ENCODE peak calls at places on chromosomes 7 and 10, in four cellular contexts. F is GM12891, H is HepG2, M is H1. Z is an unnamed sample.

GRCh38 chr10:52265131-52265926 is 48.8 kb upstream of the DKK1 start:
- DNase-seq in M (no peak), F (no peak), H (no peak), Z (no peak)

GRCh38 chr7:85764034-85764433 is 577.2 kb upstream of the SEMA3D start:
- DNase-seq in H (no peak), M (no peak), F (no peak), Z (no peak)

GRCh38 chr10:11670311-11670825 is 58.9 kb upstream of the USP6NL start:
- DNase-seq in M (no peak), F (no peak), H (no peak), Z (no peak)

GRCh38 chr10:60099998-60100747 is 193.8 kb upstream of the CCDC6 start:
- DNase-seq in H (peak), F (no peak), M (no peak), Z (no peak)

GRCh38 chr7:70585071-70585470 is 546.9 kb upstream of the GALNT17 start:
- DNase-seq in M (no peak), H (no peak), F (no peak), Z (no peak)

GRCh38 chr10:6232846-6233724 is 30.4 kb downstream of the PFKFB3 start:
- DNase-seq in M (no peak), H (no peak), F (no peak), Z (no peak)

GRCh38 chr10:116146374-116146773 is 126.6 kb downstream of the GFRA1 start:
- DNase-seq in H (no peak), M (no peak), F (no peak), Z (no peak)

GRCh38 chr10:96968682-96969423 is 136.8 kb downstream of the LCOR start:
- DNase-seq in H (no peak), F (no peak), M (no peak), Z (no peak)

GRCh38 chr10:44703241-44704155 is 207.6 kb upstream of the TMEM72 start:
- DNase-seq in H (no peak), M (no peak), F (no peak), Z (no peak)

GRCh38 chr10:14466256-14466655 is 135.5 kb upstream of the FRMD4A start:
- DNase-seq in H (no peak), F (no peak), M (no peak), Z (no peak)

GRCh38 chr7:11294965-11295364 is 321.3 kb downstream of the PHF14 start:
- DNase-seq in F (no peak), H (no peak), M (no peak), Z (no peak)

GRCh38 chr7:89091550-89091949 is 296.0 kb upstream of the TEX47 start:
- DNase-seq in H (no peak), F (no peak), M (no peak), Z (no peak)

GRCh38 chr7:29490094-29490607 is 73.5 kb upstream of the PRR15 start:
- DNase-seq in F (no peak), H (no peak), M (no peak), Z (no peak)

GRCh38 chr10:51389415-51390342 is 309.7 kb downstream of the CSTF2T start:
- DNase-seq in F (peak), H (peak), M (peak), Z (peak)

GRCh38 chr7:29639887-29640600 is 76.4 kb downstream of the PRR15 start:
- DNase-seq in M (no peak), H (no peak), F (no peak), Z (no peak)

GRCh38 chr10:46539596-46540411 is 16.7 kb downstream of the GPRIN2 start:
- DNase-seq in M (no peak), F (no peak), H (peak), Z (no peak)

GRCh38 chr10:43648392-43649148 is at the start of gene ZNF32:
- DNase-seq in H (peak), F (peak), M (peak), Z (peak)

GRCh38 chr10:89474452-89474851 is 60.1 kb downstream of the IFIT5 start:
- DNase-seq in M (no peak), H (no peak), F (no peak), Z (no peak)

GRCh38 chr10:101839002-101839401 is 4.6 kb downstream of the KCNIP2 start:
- DNase-seq in M (no peak), H (no peak), F (no peak), Z (no peak)

GRCh38 chr10:30207485-30208052 is 141.5 kb downstream of the MTPAP start:
- DNase-seq in H (no peak), M (no peak), F (no peak), Z (no peak)

GRCh38 chr7:100127866-100128601 is 1.3 kb downstream of the MBLAC1 start:
- DNase-seq in F (no peak), M (no peak), H (no peak), Z (no peak)

GRCh38 chr7:11858668-11859302 is 26.8 kb upstream of the THSD7A start:
- DNase-seq in F (no peak), H (no peak), M (no peak), Z (no peak)

GRCh38 chr7:94497874-94498670 is 11.5 kb upstream of the CASD1 start:
- DNase-seq in H (no peak), F (no peak), M (no peak), Z (no peak)
- TF ChIP-seq TAF1 in H (no peak), F (no peak), M (no peak), Z (no peak)

DNA sequence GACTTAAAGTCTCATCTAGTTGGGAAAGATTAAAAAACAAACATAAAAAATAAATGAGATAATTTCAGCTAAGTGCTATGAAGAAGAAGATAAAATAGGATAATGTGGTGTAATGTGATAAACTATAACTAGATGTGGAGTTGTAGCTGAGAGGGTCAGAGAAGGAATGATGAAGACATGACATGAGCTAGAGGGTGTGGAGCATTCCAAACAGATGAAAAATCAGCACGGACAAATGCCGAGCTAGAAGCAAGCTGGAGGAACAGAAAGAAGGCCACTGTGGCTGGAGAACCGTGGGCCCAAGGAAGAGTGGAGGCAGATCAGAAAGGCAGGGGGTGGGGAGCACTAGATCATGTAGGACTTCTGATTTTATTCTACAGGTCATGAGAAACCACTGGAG is 70.6 kb downstream of the CDK6 start:
- DNase-seq in M (no peak), F (no peak), H (no peak), Z (no peak)
- TF ChIP-seq TAF1 in M (no peak), F (no peak), H (no peak), Z (no peak)

GRCh38 chr7:75980865-75981449 is 13.4 kb downstream of the TMEM120A start:
- DNase-seq in H (no peak), F (no peak), M (no peak), Z (no peak)
- TF ChIP-seq TAF1 in H (no peak), F (no peak), M (no peak), Z (no peak)

GRCh38 chr7:105713488-105714465 is 132.5 kb upstream of the EFCAB10 start:
- DNase-seq in H (no peak), M (no peak), F (no peak), Z (no peak)
- TF ChIP-seq TAF1 in H (no peak), M (no peak), F (no peak), Z (no peak)

Z was measured in GM12892.